ENCODE peak calls at places on chromosomes 2 and 18, in six cellular contexts. Z, C, X, S, H and O are unnamed samples.

GRCh38 chr2:71712179-71712818 is 258.9 kb downstream of the DYSF start:
- DNase-seq in Z (peak), C (no peak), X (peak), S (no peak), H (no peak), O (no peak)

GRCh38 chr18:69128978-69129377 is 271.7 kb upstream of the DOK6 start:
- DNase-seq in Z (no peak), C (no peak), X (no peak), S (no peak), H (no peak), O (no peak)

GRCh38 chr2:178193496-178193822 is 853 bp upstream of the OSBPL6 start:
- DNase-seq in Z (no peak), C (no peak), X (no peak), S (no peak), H (no peak), O (no peak)

GRCh38 chr2:22907330-22907729 is 477.6 kb upstream of the KLHL29 start:
- DNase-seq in Z (no peak), C (no peak), X (no peak), S (no peak), H (peak), O (no peak)

GRCh38 chr2:6930913-6931312 is 13.7 kb downstream of the RNF144A start:
- DNase-seq in Z (no peak), C (no peak), X (no peak), S (no peak), H (no peak), O (no peak)

GRCh38 chr18:62838475-62839098 is 123.2 kb downstream of the PHLPP1 start:
- DNase-seq in Z (no peak), C (no peak), X (no peak), S (no peak), H (no peak), O (no peak)

GRCh38 chr2:19810148-19810547 is 91.6 kb downstream of the TTC32 start:
- DNase-seq in Z (no peak), C (no peak), X (no peak), S (no peak), H (no peak), O (no peak)

GRCh38 chr2:61712060-61712459 is 141.8 kb downstream of the FAM161A start:
- DNase-seq in Z (no peak), C (no peak), X (no peak), S (no peak), H (no peak), O (no peak)

GRCh38 chr2:20762945-20763683 is 59.8 kb downstream of the LDAH start:
- DNase-seq in Z (no peak), C (no peak), X (no peak), S (no peak), H (no peak), O (no peak)

GRCh38 chr2:116435648-116436047 is 1378.8 kb upstream of the DDX18 start:
- DNase-seq in Z (no peak), C (no peak), X (no peak), S (no peak), H (no peak), O (no peak)

GRCh38 chr2:75311993-75312392 is 112.7 kb upstream of the TACR1 start:
- DNase-seq in Z (no peak), C (no peak), X (no peak), S (no peak), H (peak), O (peak)

GRCh38 chr2:221241072-221241471 is 331.0 kb downstream of the EPHA4 start:
- DNase-seq in Z (no peak), C (no peak), X (no peak), S (no peak), H (no peak), O (no peak)

GRCh38 chr2:233242231-233242917 is 9.1 kb upstream of the ATG16L1 start:
- DNase-seq in Z (no peak), C (no peak), X (no peak), S (peak), H (no peak), O (no peak)

GRCh38 chr2:188645982-188646381 is 328.2 kb upstream of the COL3A1 start:
- DNase-seq in Z (no peak), C (no peak), X (no peak), S (peak), H (no peak), O (no peak)

GRCh38 chr18:59994357-59994756 is 94.6 kb downstream of the PMAIP1 start:
- DNase-seq in Z (no peak), C (no peak), X (no peak), S (peak), H (no peak), O (no peak)

GRCh38 chr2:39497077-39497867 is 60.2 kb upstream of the MAP4K3 start:
- DNase-seq in Z (peak), C (no peak), X (no peak), S (no peak), H (no peak), O (no peak)

GRCh38 chr2:127080941-127081769 is 25.8 kb downstream of the BIN1 start:
- DNase-seq in Z (no peak), C (peak), X (peak), S (peak), H (peak), O (no peak)

GRCh38 chr2:212227755-212228154 is 310.8 kb downstream of the ERBB4 start:
- DNase-seq in Z (no peak), C (no peak), X (no peak), S (peak), H (no peak), O (no peak)

GRCh38 chr18:76450912-76451421 is 44.1 kb downstream of the ZNF516 start:
- DNase-seq in Z (peak), C (peak), X (peak), S (peak), H (peak), O (peak)

GRCh38 chr2:224584111-224584764 is 925 bp downstream of the CUL3 start:
- DNase-seq in Z (peak), C (peak), X (peak), S (peak), H (peak), O (peak)

GRCh38 chr2:10285578-10286198 is 17.0 kb upstream of the HPCAL1 start:
- DNase-seq in Z (peak), C (peak), X (no peak), S (peak), H (peak), O (no peak)

GRCh38 chr18:26091047-26091630 is 726 bp upstream of the SS18 start:
- DNase-seq in Z (peak), C (peak), X (no peak), S (peak), H (no peak), O (no peak)

GRCh38 chr2:38301340-38301968 is 75.6 kb downstream of the ATL2 start:
- DNase-seq in Z (no peak), C (peak), X (no peak), S (no peak), H (no peak), O (no peak)

GRCh38 chr2:16855183-16855582 is 189.5 kb upstream of the CYRIA start:
- DNase-seq in Z (no peak), C (peak), X (no peak), S (no peak), H (no peak), O (no peak)

GRCh38 chr18:73597832-73598615 is 549.6 kb downstream of the FBXO15 start:
- DNase-seq in Z (no peak), C (no peak), X (no peak), S (no peak), H (no peak), O (no peak)

GRCh38 chr2:23594079-23594494 is 209.1 kb downstream of the KLHL29 start:
- DNase-seq in Z (peak), C (no peak), X (peak), S (no peak), H (peak), O (no peak)

GRCh38 chr2:64992218-64992617 is 3.0 kb downstream of the SLC1A4 start:
- DNase-seq in Z (no peak), C (no peak), X (no peak), S (no peak), H (no peak), O (no peak)

GRCh38 chr2:101998556-101999121 is 6.9 kb downstream of the IL1R2 start:
- DNase-seq in Z (no peak), C (no peak), X (no peak), S (no peak), H (no peak), O (no peak)

GRCh38 chr2:163471947-163472346 is 263.9 kb downstream of the FIGN start:
- DNase-seq in Z (no peak), C (no peak), X (no peak), S (peak), H (no peak), O (no peak)

GRCh38 chr18:26004827-26005226 is 85.6 kb downstream of the SS18 start:
- DNase-seq in Z (no peak), C (no peak), X (no peak), S (no peak), H (no peak), O (no peak)

GRCh38 chr2:37105150-37105549 is 20.8 kb downstream of the GPATCH11 start:
- DNase-seq in Z (no peak), C (no peak), X (no peak), S (no peak), H (no peak), O (no peak)

GRCh38 chr2:84846732-84847131 is 34.2 kb downstream of the TRABD2A start:
- DNase-seq in Z (no peak), C (no peak), X (peak), S (no peak), H (peak), O (no peak)

GRCh38 chr2:146720170-146720569 is 1124.7 kb upstream of the ACVR2A start:
- DNase-seq in Z (no peak), C (no peak), X (no peak), S (no peak), H (no peak), O (no peak)

DNA sequence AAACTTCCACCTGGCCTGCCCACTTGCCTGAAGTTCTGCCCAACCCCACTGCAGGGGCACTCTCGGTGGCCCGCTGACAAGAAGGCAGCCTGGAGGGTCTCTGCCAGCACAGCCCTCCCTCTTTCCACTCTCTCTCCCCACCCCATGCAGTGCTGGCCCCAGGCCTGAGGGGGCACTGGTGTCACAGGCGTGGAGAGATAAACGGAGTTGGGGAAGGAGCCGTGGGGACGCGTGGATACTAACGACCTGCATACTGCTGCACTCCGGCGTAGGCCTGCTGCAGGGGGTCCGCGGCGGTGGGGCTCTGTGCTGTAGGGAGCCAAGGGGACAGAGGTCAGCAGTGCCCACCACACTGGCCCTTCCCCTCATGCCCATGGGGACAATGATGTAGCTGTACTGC is 299.3 kb downstream of the CELF4 start:
- DNase-seq in Z (no peak), C (no peak), X (no peak), S (no peak), H (no peak), O (peak)
- TF ChIP-seq CTCF in Z (no peak), C (no peak), X (no peak), S (no peak), H (no peak), O (no peak)

GRCh38 chr2:51969349-51969748 is 937.4 kb upstream of the NRXN1 start:
- DNase-seq in Z (no peak), C (no peak), X (no peak), S (no peak), H (no peak), O (no peak)

DNA sequence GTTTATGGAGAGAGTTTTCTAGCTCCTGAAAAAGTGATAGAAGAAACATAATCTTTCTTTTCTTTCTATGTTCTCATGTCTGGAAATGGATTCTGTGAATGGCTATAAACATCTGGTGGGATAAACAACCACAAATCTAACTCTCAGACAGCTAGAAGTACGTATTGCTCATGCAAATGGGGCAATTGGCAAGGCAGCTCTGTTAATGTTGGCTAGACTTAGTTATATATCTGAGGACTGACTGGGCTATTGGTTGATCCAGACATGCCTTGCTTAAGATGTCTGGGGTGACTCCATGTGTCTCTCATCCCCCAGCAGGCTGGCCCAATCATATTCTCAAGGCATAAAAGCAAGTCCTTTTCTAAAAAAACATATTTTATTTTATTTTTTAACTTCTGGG is 939.2 kb upstream of the NRXN1 start:
- DNase-seq in Z (no peak), C (no peak), X (no peak), S (peak), H (no peak), O (no peak)
- TF ChIP-seq CTCF in Z (no peak), C (no peak), X (no peak), S (no peak), H (no peak), O (no peak)

GRCh38 chr2:145066151-145066661 is 546.3 kb upstream of the ZEB2 start:
- DNase-seq in Z (no peak), C (no peak), X (no peak), S (peak), H (no peak), O (no peak)
- TF ChIP-seq CTCF in Z (no peak), C (no peak), X (no peak), S (no peak), H (no peak), O (no peak)

DNA sequence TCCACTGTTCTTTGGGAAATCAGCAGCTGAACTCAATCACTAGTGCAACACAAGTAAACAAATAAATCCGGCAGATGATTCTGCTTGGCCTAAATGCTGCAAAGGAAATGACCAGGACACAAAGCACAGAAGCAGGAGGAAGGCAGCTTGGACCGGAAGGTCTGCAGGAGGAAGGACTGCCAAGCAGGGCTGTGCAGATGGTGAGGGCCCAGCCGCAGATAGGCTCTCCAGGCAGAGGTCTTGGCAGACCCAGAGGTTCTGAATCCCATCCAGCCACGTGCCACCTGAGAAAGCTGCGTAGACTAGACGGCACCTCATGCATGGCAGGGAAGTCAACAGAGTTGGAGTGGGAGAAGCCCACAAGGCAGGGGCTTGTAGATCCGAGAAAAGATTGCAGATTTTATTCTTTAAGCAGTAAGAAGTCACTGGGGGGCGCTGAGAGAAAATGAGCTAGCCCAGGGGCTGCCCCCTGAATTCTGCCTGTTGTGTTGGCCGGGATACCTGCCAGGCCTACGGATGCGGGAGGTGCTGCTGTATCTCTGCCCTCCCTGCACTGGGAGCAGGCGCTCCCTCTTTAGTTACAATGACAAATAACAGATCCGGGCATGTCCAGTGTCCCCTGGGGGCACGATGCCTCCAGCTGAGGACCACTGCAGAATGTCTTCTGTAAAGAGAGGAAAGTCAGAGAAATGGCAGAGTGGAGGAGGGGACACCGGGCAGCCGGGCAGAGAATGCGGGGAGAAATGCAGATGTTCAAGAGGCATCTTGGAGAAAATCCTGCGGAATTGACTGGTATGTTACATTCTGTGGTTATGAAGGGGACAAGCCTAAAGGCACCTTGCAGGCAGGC is 153.5 kb downstream of the PXDN start:
- DNase-seq in Z (no peak), C (peak), X (no peak), S (no peak), H (no peak), O (no peak)
- TF ChIP-seq CTCF in Z (no peak), C (no peak), X (no peak), S (no peak), H (no peak), O (no peak)

GRCh38 chr2:172084484-172084733 is 898 bp upstream of the DLX1 start:
- DNase-seq in Z (no peak), C (no peak), X (no peak), S (no peak), H (no peak), O (no peak)

GRCh38 chr2:172083725-172084483 is 1.4 kb upstream of the DLX1 start:
- DNase-seq in Z (no peak), C (no peak), X (no peak), S (no peak), H (no peak), O (no peak)

GRCh38 chr2:172085460-172086159 is at the start of gene DLX1:
- DNase-seq in Z (peak), C (no peak), X (no peak), S (no peak), H (no peak), O (no peak)

GRCh38 chr2:172086349-172087190 is 1.3 kb downstream of the DLX1 start:
- DNase-seq in Z (no peak), C (no peak), X (peak), S (no peak), H (peak), O (no peak)

GRCh38 chr2:172084734-172085459 is 410 bp upstream of the DLX1 start:
- DNase-seq in Z (peak), C (peak), X (peak), S (peak), H (peak), O (peak)
- TF ChIP-seq CTCF in Z (no peak), C (no peak), X (no peak), S (no peak), H (no peak), O (no peak)

GRCh38 chr2:181656450-181657261 is at the start of gene CERKL:
- DNase-seq in Z (no peak), C (peak), X (peak), S (no peak), H (peak), O (peak)
- TF ChIP-seq CTCF in Z (no peak), C (no peak), X (no peak), S (no peak), H (no peak), O (no peak)

GRCh38 chr2:33378551-33379220 is 97.8 kb upstream of the RASGRP3 start:
- DNase-seq in Z (no peak), C (no peak), X (no peak), S (no peak), H (no peak), O (no peak)

GRCh38 chr2:33377048-33377447 is 99.4 kb upstream of the RASGRP3 start:
- DNase-seq in Z (no peak), C (peak), X (no peak), S (peak), H (no peak), O (no peak)

GRCh38 chr2:33383838-33384237 is 92.6 kb upstream of the RASGRP3 start:
- DNase-seq in Z (no peak), C (no peak), X (no peak), S (no peak), H (no peak), O (no peak)

GRCh38 chr2:33380661-33381183 is 95.7 kb upstream of the RASGRP3 start:
- DNase-seq in Z (no peak), C (no peak), X (no peak), S (no peak), H (no peak), O (no peak)

GRCh38 chr2:33380001-33380609 is 96.3 kb upstream of the RASGRP3 start:
- DNase-seq in Z (no peak), C (no peak), X (no peak), S (no peak), H (no peak), O (no peak)
- TF ChIP-seq CTCF in Z (no peak), C (peak), X (peak), S (peak), H (peak), O (peak)

GRCh38 chr2:155377931-155378444 is 679.5 kb downstream of the KCNJ3 start:
- DNase-seq in Z (no peak), C (no peak), X (no peak), S (peak), H (no peak), O (no peak)

GRCh38 chr2:155377178-155377780 is 678.8 kb downstream of the KCNJ3 start:
- DNase-seq in Z (no peak), C (no peak), X (no peak), S (peak), H (no peak), O (no peak)

GRCh38 chr2:155368934-155369333 is 670.4 kb downstream of the KCNJ3 start:
- DNase-seq in Z (no peak), C (no peak), X (no peak), S (peak), H (no peak), O (no peak)

DNA sequence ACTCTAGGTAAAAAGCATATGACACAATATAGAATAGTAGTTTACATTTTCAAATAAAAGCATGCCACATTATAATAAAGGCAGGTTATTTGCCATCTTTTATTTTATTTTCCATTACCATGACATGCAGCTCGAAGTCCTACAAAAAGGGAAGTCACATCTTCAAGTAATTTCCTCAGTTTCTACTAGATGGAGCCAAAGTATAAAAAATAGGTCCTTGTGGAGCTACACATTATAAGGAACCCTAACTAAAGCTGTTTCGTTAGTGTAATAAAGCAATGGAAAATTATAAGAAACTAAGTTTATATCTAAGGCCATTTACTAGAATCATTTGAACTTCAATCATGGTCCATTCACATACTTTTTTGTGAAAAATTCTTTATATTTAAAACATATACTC is 674.5 kb downstream of the KCNJ3 start:
- DNase-seq in Z (no peak), C (no peak), X (no peak), S (peak), H (no peak), O (no peak)
- TF ChIP-seq CTCF in Z (no peak), C (peak), X (no peak), S (peak), H (no peak), O (no peak)

DNA sequence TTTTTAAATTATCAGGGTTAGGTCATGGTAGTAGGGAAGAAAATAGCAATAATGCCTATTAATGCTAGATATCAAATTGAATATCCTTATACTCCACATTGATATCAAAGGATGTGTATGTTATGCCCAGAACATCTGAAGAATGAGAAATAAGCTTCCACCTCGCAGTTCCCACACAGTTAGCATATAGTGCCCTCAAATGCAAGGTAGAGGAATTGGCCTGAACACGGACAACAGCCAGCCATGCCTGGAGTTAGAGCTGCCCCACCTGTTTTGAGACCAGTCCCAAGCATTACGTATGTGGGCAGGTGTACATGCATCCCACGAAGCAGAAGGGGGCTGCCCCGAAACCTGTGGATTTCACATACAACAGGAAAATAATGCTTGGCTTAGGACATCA is 79.6 kb downstream of the SUMO1 start:
- DNase-seq in Z (no peak), C (no peak), X (no peak), S (peak), H (no peak), O (no peak)
- TF ChIP-seq CTCF in Z (no peak), C (peak), X (no peak), S (peak), H (no peak), O (no peak)